ENCODE peak calls at places on chromosomes 11 and 22, in ten cellular contexts. V is activated T-cell treated with anti-CD3 and anti-CD28 coated beads, Interleukin-2, amount 50 U/mL, for 24 hours; Q is uterus; L is testis; Z is AG04450; J is activated CD4-positive, alpha-beta T cell treated with anti-CD3 and anti-CD28 coated beads for 4 hours; R is ascending aorta; F is mesenchymal stem cell; H is stimulated activated CD4-positive, alpha-beta T cell treated with anti-CD3 and anti-CD28 coated beads, Interleukin-15, amount 100 ng/mL, for 24 hours; X is NCI-H1105. I is an unnamed sample.

GRCh38 chr11:5803982-5804381 is 4.7 kb upstream of the OR52N2 start:
- DNase-seq in V (no peak), Q (no peak), L (no peak), Z (no peak), J (no peak), R (no peak), F (no peak), H (no peak), X (no peak), I (no peak)

GRCh38 chr22:32204856-32205722 is at the start of gene RFPL2:
- DNase-seq in V (peak), Q (no peak), L (peak), Z (no peak), J (peak), R (no peak), F (peak), H (peak), X (peak), I (peak)

GRCh38 chr22:45541580-45541979 is 38.9 kb downstream of the FBLN1 start:
- DNase-seq in V (no peak), Q (no peak), L (no peak), Z (no peak), J (no peak), R (no peak), F (no peak), H (no peak), X (no peak), I (no peak)

GRCh38 chr11:78350101-78350645 is 67.4 kb downstream of the GAB2 start:
- DNase-seq in V (no peak), Q (peak), L (no peak), Z (peak), J (no peak), R (no peak), F (peak), H (no peak), X (no peak), I (no peak)

GRCh38 chr11:120219935-120220746 is 9.3 kb downstream of the OAF start:
- DNase-seq in V (no peak), Q (no peak), L (no peak), Z (no peak), J (no peak), R (no peak), F (peak), H (no peak), X (no peak), I (no peak)

GRCh38 chr22:49448546-49448945 is 379.1 kb downstream of the BRD1 start:
- DNase-seq in V (no peak), Q (no peak), L (peak), Z (no peak), J (no peak), R (peak), F (no peak), H (no peak), X (no peak), I (no peak)

GRCh38 chr11:12215192-12215591 is 104.8 kb downstream of the MICAL2 start:
- DNase-seq in V (no peak), Q (no peak), L (no peak), Z (no peak), J (no peak), R (no peak), F (no peak), H (no peak), X (no peak), I (no peak)

GRCh38 chr22:46025225-46025972 is 48.4 kb upstream of the WNT7B start:
- DNase-seq in V (no peak), Q (peak), L (no peak), Z (no peak), J (no peak), R (peak), F (no peak), H (no peak), X (no peak), I (no peak)

GRCh38 chr11:808427-809286 is 1.1 kb upstream of the RPLP2 start:
- DNase-seq in V (peak), Q (no peak), L (no peak), Z (no peak), J (no peak), R (peak), F (no peak), H (peak), X (no peak), I (no peak)

GRCh38 chr22:29359469-29359868 is 28.9 kb downstream of the AP1B1 start:
- DNase-seq in V (no peak), Q (peak), L (peak), Z (no peak), J (no peak), R (no peak), F (peak), H (no peak), X (no peak), I (no peak)

GRCh38 chr11:113446938-113447337 is 28.3 kb downstream of the DRD2 start:
- DNase-seq in V (no peak), Q (no peak), L (no peak), Z (no peak), J (no peak), R (no peak), F (no peak), H (no peak), X (no peak), I (no peak)

GRCh38 chr11:20032577-20033265 is 127.6 kb downstream of the DBX1 start:
- DNase-seq in V (no peak), Q (no peak), L (no peak), Z (no peak), J (no peak), R (no peak), F (no peak), H (no peak), X (no peak), I (no peak)

GRCh38 chr22:23912293-23912903 is 18.2 kb downstream of the MIF start:
- DNase-seq in V (no peak), Q (no peak), L (no peak), Z (no peak), J (no peak), R (peak), F (no peak), H (no peak), X (no peak), I (no peak)

GRCh38 chr22:48369789-48370507 is 1457.7 kb downstream of the BRD1 start:
- DNase-seq in V (no peak), Q (no peak), L (no peak), Z (no peak), J (no peak), R (peak), F (no peak), H (no peak), X (no peak), I (no peak)

GRCh38 chr11:118206612-118207031 is 18.2 kb downstream of the JAML start:
- DNase-seq in V (no peak), Q (no peak), L (no peak), Z (no peak), J (no peak), R (no peak), F (peak), H (no peak), X (no peak), I (no peak)

GRCh38 chr11:92735039-92735438 is 234.4 kb upstream of the MTNR1B start:
- DNase-seq in V (no peak), Q (no peak), L (no peak), Z (no peak), J (no peak), R (no peak), F (no peak), H (no peak), X (no peak), I (no peak)

GRCh38 chr11:119108857-119109221 is 1.7 kb downstream of the C2CD2L start:
- DNase-seq in V (no peak), Q (no peak), L (no peak), Z (no peak), J (no peak), R (no peak), F (no peak), H (no peak), X (no peak), I (no peak)

GRCh38 chr11:3380706-3381570 is 2.0 kb upstream of the ZNF195 start:
- DNase-seq in V (no peak), Q (no peak), L (no peak), Z (no peak), J (no peak), R (peak), F (no peak), H (no peak), X (no peak), I (peak)

GRCh38 chr11:92268546-92268945 is 43.9 kb downstream of the FAT3 start:
- DNase-seq in V (no peak), Q (no peak), L (no peak), Z (no peak), J (no peak), R (no peak), F (no peak), H (no peak), X (no peak), I (no peak)

GRCh38 chr11:79062814-79063762 is 377.7 kb downstream of the TENM4 start:
- DNase-seq in V (no peak), Q (no peak), L (peak), Z (no peak), J (no peak), R (no peak), F (peak), H (no peak), X (no peak), I (no peak)

GRCh38 chr11:65858354-65859133 is 564 bp upstream of the CFL1 start:
- DNase-seq in V (no peak), Q (no peak), L (no peak), Z (no peak), J (no peak), R (no peak), F (no peak), H (no peak), X (no peak), I (no peak)

GRCh38 chr11:118961189-118961588 is 5.1 kb downstream of the UPK2 start:
- DNase-seq in V (no peak), Q (no peak), L (no peak), Z (no peak), J (no peak), R (no peak), F (no peak), H (no peak), X (no peak), I (no peak)

GRCh38 chr22:24497879-24498278 is 2.7 kb downstream of the UPB1 start:
- DNase-seq in V (no peak), Q (no peak), L (no peak), Z (no peak), J (no peak), R (no peak), F (no peak), H (no peak), X (no peak), I (no peak)

GRCh38 chr11:22733433-22733832 is 67.0 kb downstream of the GAS2 start:
- DNase-seq in V (no peak), Q (no peak), L (no peak), Z (no peak), J (no peak), R (no peak), F (no peak), H (no peak), X (no peak), I (no peak)

GRCh38 chr11:66042227-66043007 is 6.5 kb downstream of the GAL3ST3 start:
- DNase-seq in V (no peak), Q (no peak), L (peak), Z (no peak), J (no peak), R (no peak), F (no peak), H (no peak), X (no peak), I (no peak)

GRCh38 chr11:113531575-113532451 is 56.6 kb upstream of the DRD2 start:
- DNase-seq in V (no peak), Q (no peak), L (peak), Z (no peak), J (no peak), R (peak), F (no peak), H (no peak), X (no peak), I (no peak)

GRCh38 chr11:120133216-120134105 is 4.5 kb downstream of the TRIM29 start:
- DNase-seq in V (no peak), Q (no peak), L (no peak), Z (no peak), J (no peak), R (peak), F (no peak), H (no peak), X (no peak), I (no peak)

GRCh38 chr11:111939836-111940604 is 2.9 kb downstream of the DIXDC1 start:
- DNase-seq in V (no peak), Q (no peak), L (no peak), Z (peak), J (no peak), R (no peak), F (peak), H (no peak), X (no peak), I (no peak)

I was measured in neuronal stem cell.